ENCODE peak calls at places on chromosomes 7 and 10, in eight cellular contexts. A, M, W, P, D, F, V and L are unnamed samples.
A peak's percentile ranks its signal among the peaks of the same experiment; 100 is the strongest.

GRCh38 chr10:59098811-59099452 is 77.5 kb upstream of the PHYHIPL start:
- DNase-seq in A (no peak), M (no peak), W (no peak), P (no peak), D (no peak), F (no peak), V (no peak), L (no peak)

GRCh38 chr7:92075455-92076158 is 58.7 kb downstream of the CYP51A1 start:
- DNase-seq in A (no peak), M (no peak), W (no peak), P (no peak), D (no peak), F (no peak), V (no peak), L (no peak)

GRCh38 chr10:58743466-58744115 is 230.9 kb downstream of the BICC1 start:
- DNase-seq in A (no peak), M (no peak), W (no peak), P (no peak), D (no peak), F (no peak), V (no peak), L (no peak)

GRCh38 chr10:115801457-115801856 is 471.5 kb downstream of the GFRA1 start:
- DNase-seq in A (no peak), M (no peak), W (no peak), P (no peak), D (no peak), F (no peak), V (no peak), L (no peak)

GRCh38 chr7:113684165-113684564 is 234.6 kb downstream of the PPP1R3A start:
- DNase-seq in A (no peak), M (no peak), W (no peak), P (no peak), D (no peak), F (no peak), V (no peak), L (no peak)

GRCh38 chr7:39890411-39890810 is 59.6 kb upstream of the CDK13 start:
- DNase-seq in A (no peak), M (no peak), W (no peak), P (no peak), D (no peak), F (no peak), V (no peak), L (no peak)

GRCh38 chr10:126634347-126634746 is 36.1 kb downstream of the C10orf90 start:
- DNase-seq in A (no peak), M (no peak), W (no peak), P (no peak), D (no peak), F (no peak), V (no peak), L (no peak)

GRCh38 chr7:98276241-98276761 is 5.2 kb upstream of the BRI3 start:
- DNase-seq in A (no peak), M (no peak), W (no peak), P (peak; percentile 36), D (no peak), F (no peak), V (peak; percentile 48), L (no peak)

GRCh38 chr10:103139803-103140202 is 53.3 kb downstream of the NT5C2 start:
- DNase-seq in A (no peak), M (no peak), W (no peak), P (no peak), D (no peak), F (no peak), V (no peak), L (no peak)

GRCh38 chr10:91022924-91023707 is 102.2 kb upstream of the ANKRD1 start:
- DNase-seq in A (no peak), M (no peak), W (no peak), P (peak; percentile 40), D (peak; percentile 66), F (no peak), V (no peak), L (no peak)
- H3K36me3 ChIP-seq in A (no peaks in the 10 kb centered on the region), M (no peaks in the 10 kb centered on the region), W (no peaks in the 10 kb centered on the region), P (no peaks in the 10 kb centered on the region), D (no peaks in the 10 kb centered on the region), F (no peaks in the 10 kb centered on the region), V (no peaks in the 10 kb centered on the region), L (no peaks in the 10 kb centered on the region)

DNA sequence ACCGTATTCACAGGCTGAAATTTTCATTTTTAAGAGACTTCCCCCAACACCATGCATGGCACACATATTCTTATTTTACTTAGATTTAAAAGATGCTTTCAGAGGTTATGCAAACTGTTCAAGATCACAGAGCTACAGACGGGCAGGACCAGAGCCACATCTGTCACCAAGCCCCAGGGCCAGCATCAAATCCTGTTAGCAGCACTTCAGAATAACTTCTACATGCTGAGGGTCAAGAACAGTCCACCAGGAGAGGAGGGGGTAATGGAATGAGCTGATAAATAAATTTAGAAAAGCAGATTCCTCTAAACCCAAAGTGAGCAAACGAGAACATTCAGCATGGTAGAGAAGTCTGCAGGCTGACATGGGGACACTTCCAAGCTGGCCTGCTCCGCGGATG is 249.2 kb downstream of the TNS3 start:
- DNase-seq in A (peak; percentile 30), M (no peak), W (no peak), P (no peak), D (no peak), F (no peak), V (no peak), L (no peak)
- H3K36me3 ChIP-seq in A (no peaks in the 10 kb centered on the region), M (no peaks in the 10 kb centered on the region), W (no peaks in the 10 kb centered on the region), P (no peaks in the 10 kb centered on the region), D (no peaks in the 10 kb centered on the region), F (peaks cover 5% of the 10 kb centered on the region), V (no peaks in the 10 kb centered on the region), L (no peaks in the 10 kb centered on the region)

GRCh38 chr7:101913247-101913721 is 95.9 kb downstream of the CUX1 start:
- DNase-seq in A (no peak), M (no peak), W (no peak), P (no peak), D (no peak), F (no peak), V (no peak), L (no peak)

GRCh38 chr7:101913876-101914275 is 96.5 kb downstream of the CUX1 start:
- DNase-seq in A (no peak), M (no peak), W (no peak), P (no peak), D (no peak), F (no peak), V (no peak), L (no peak)

GRCh38 chr7:101911800-101912705 is 94.6 kb downstream of the CUX1 start:
- DNase-seq in A (peak; percentile 86), M (no peak), W (peak; percentile 44), P (peak; percentile 68), D (peak; percentile 97), F (no peak), V (no peak), L (no peak)

GRCh38 chr7:101911011-101911799 is 93.8 kb downstream of the CUX1 start:
- DNase-seq in A (no peak), M (no peak), W (no peak), P (no peak), D (peak; percentile 78), F (no peak), V (no peak), L (no peak)

GRCh38 chr7:101912711-101913110 is 95.3 kb downstream of the CUX1 start:
- DNase-seq in A (no peak), M (no peak), W (no peak), P (no peak), D (peak; percentile 91), F (no peak), V (no peak), L (no peak)
- H3K36me3 ChIP-seq in A (peaks cover 18% of the 10 kb centered on the region), M (no peaks in the 10 kb centered on the region), W (no peaks in the 10 kb centered on the region), P (no peaks in the 10 kb centered on the region), D (no peaks in the 10 kb centered on the region), F (peaks cover 18% of the 10 kb centered on the region), V (no peaks in the 10 kb centered on the region), L (peaks cover 4% of the 10 kb centered on the region)

GRCh38 chr7:108086546-108086945 is 43.6 kb downstream of the LAMB4 start:
- DNase-seq in A (no peak), M (no peak), W (no peak), P (no peak), D (no peak), F (no peak), V (no peak), L (no peak)
- H3K36me3 ChIP-seq in A (no peaks in the 10 kb centered on the region), M (no peaks in the 10 kb centered on the region), W (no peaks in the 10 kb centered on the region), P (no peaks in the 10 kb centered on the region), D (no peaks in the 10 kb centered on the region), F (no peaks in the 10 kb centered on the region), V (no peaks in the 10 kb centered on the region), L (no peaks in the 10 kb centered on the region)

GRCh38 chr7:43787771-43788170 is 29.3 kb downstream of the BLVRA start:
- DNase-seq in A (no peak), M (no peak), W (no peak), P (no peak), D (peak; percentile 41), F (peak; percentile 57), V (no peak), L (no peak)

GRCh38 chr7:43792471-43792870 is 34.0 kb downstream of the BLVRA start:
- DNase-seq in A (no peak), M (no peak), W (no peak), P (no peak), D (no peak), F (peak; percentile 5), V (no peak), L (no peak)

GRCh38 chr7:43790834-43791233 is 32.4 kb downstream of the BLVRA start:
- DNase-seq in A (no peak), M (no peak), W (no peak), P (no peak), D (peak; percentile 37), F (no peak), V (no peak), L (no peak)

GRCh38 chr7:43791665-43792064 is 33.2 kb downstream of the BLVRA start:
- DNase-seq in A (no peak), M (no peak), W (no peak), P (no peak), D (no peak), F (peak; percentile 21), V (peak; percentile 23), L (no peak)

GRCh38 chr7:43790006-43790405 is 31.5 kb downstream of the BLVRA start:
- DNase-seq in A (no peak), M (no peak), W (no peak), P (no peak), D (peak; percentile 10), F (peak; percentile 24), V (no peak), L (no peak)
- H3K36me3 ChIP-seq in A (peaks cover 39% of the 10 kb centered on the region), M (peaks cover 11% of the 10 kb centered on the region), W (no peaks in the 10 kb centered on the region), P (no peaks in the 10 kb centered on the region), D (peaks cover 16% of the 10 kb centered on the region), F (peaks cover 78% of the 10 kb centered on the region), V (no peaks in the 10 kb centered on the region), L (peaks cover 35% of the 10 kb centered on the region)